ENCODE peak calls at places on chromosomes 5 and 9, in seven cellular contexts. N is thoracic aorta; P is IMR-90; S is ovary; A is OCI-LY7; D is stomach; C is CD4-positive, CD25-positive, alpha-beta regulatory T cell. Z is an unnamed sample.
A peak's percentile ranks its signal among the peaks of the same experiment; 100 is the strongest.

GRCh38 chr5:96584712-96585111 is 77.5 kb upstream of the CAST start:
- DNase-seq in N (no peak), P (no peak), S (no peak), A (peak; percentile 7), D (no peak), C (no peak), Z (peak; percentile 64)

GRCh38 chr5:133234911-133235310 is 183.1 kb downstream of the HSPA4 start:
- DNase-seq in N (no peak), P (no peak), S (no peak), A (no peak), D (no peak), C (no peak), Z (no peak)

GRCh38 chr5:175059687-175060194 is 335.4 kb downstream of the MSX2 start:
- DNase-seq in N (peak; percentile 8), P (peak; percentile 62), S (no peak), A (no peak), D (no peak), C (peak; percentile 1), Z (peak; percentile 73)

GRCh38 chr5:148352696-148353095 is 17.3 kb downstream of the SPINK9 start:
- DNase-seq in N (no peak), P (no peak), S (no peak), A (no peak), D (no peak), C (no peak), Z (no peak)

GRCh38 chr9:90659626-90660364 is 17.2 kb upstream of the DIRAS2 start:
- DNase-seq in N (no peak), P (peak; percentile 28), S (no peak), A (no peak), D (no peak), C (no peak), Z (no peak)

GRCh38 chr9:33263131-33263935 is 1.2 kb downstream of the BAG1 start:
- DNase-seq in N (no peak), P (no peak), S (peak; percentile 49), A (peak; percentile 43), D (no peak), C (no peak), Z (no peak)

GRCh38 chr9:20144255-20144654 is 355.4 kb upstream of the SLC24A2 start:
- DNase-seq in N (no peak), P (no peak), S (no peak), A (no peak), D (no peak), C (peak; percentile 41), Z (no peak)

GRCh38 chr5:72634444-72634843 is 127.2 kb upstream of the ZNF366 start:
- DNase-seq in N (no peak), P (peak; percentile 65), S (no peak), A (no peak), D (no peak), C (no peak), Z (no peak)

GRCh38 chr9:21656776-21657637 is 145.4 kb upstream of the MTAP start:
- DNase-seq in N (no peak), P (peak; percentile 87), S (no peak), A (no peak), D (no peak), C (no peak), Z (no peak)

GRCh38 chr5:10689391-10690081 is 71.5 kb downstream of the DAP start:
- DNase-seq in N (no peak), P (peak; percentile 46), S (no peak), A (peak; percentile 40), D (no peak), C (peak; percentile 46), Z (no peak)

GRCh38 chr5:111553889-111554288 is 41.6 kb upstream of the STARD4 start:
- DNase-seq in N (no peak), P (no peak), S (no peak), A (no peak), D (no peak), C (no peak), Z (no peak)
- H3K27ac ChIP-seq in N (no peak overlapping the region), P (no peak overlapping the region), S (no peak overlapping the region), A (no peak overlapping the region), D (no peak overlapping the region), C (no peak overlapping the region), Z (no peak overlapping the region)

GRCh38 chr9:127667127-127667844 is 39.5 kb upstream of the CFAP157 start:
- DNase-seq in N (no peak), P (peak; percentile 12), S (no peak), A (no peak), D (no peak), C (no peak), Z (no peak)

GRCh38 chr9:127664678-127665507 is 41.9 kb upstream of the CFAP157 start:
- DNase-seq in N (no peak), P (peak; percentile 13), S (no peak), A (no peak), D (no peak), C (no peak), Z (no peak)

GRCh38 chr9:127664324-127664677 is 42.5 kb upstream of the CFAP157 start:
- DNase-seq in N (no peak), P (no peak), S (no peak), A (no peak), D (no peak), C (no peak), Z (no peak)

GRCh38 chr9:127662617-127663016 is 44.2 kb upstream of the CFAP157 start:
- DNase-seq in N (no peak), P (no peak), S (no peak), A (no peak), D (no peak), C (no peak), Z (no peak)

GRCh38 chr9:127667906-127668305 is 38.9 kb upstream of the CFAP157 start:
- DNase-seq in N (no peak), P (no peak), S (no peak), A (no peak), D (no peak), C (no peak), Z (no peak)
- H3K27ac ChIP-seq in N (no peak overlapping the region), P (peak overlapping the region; percentile 24), S (no peak overlapping the region), A (no peak overlapping the region), D (no peak overlapping the region), C (no peak overlapping the region), Z (no peak overlapping the region)

GRCh38 chr9:112860466-112860865 is 30.2 kb downstream of the SLC46A2 start:
- DNase-seq in N (no peak), P (no peak), S (no peak), A (no peak), D (no peak), C (no peak), Z (peak; percentile 12)
- H3K27ac ChIP-seq in N (no peak overlapping the region), P (no peak overlapping the region), S (no peak overlapping the region), A (no peak overlapping the region), D (no peak overlapping the region), C (no peak overlapping the region), Z (no peak overlapping the region)

GRCh38 chr9:14993061-14993800 is 83.0 kb upstream of the FREM1 start:
- DNase-seq in N (peak; percentile 33), P (peak; percentile 54), S (peak; percentile 93), A (no peak), D (peak; percentile 65), C (peak; percentile 18), Z (peak; percentile 58)
- H3K27ac ChIP-seq in N (peak overlapping the region; percentile 12), P (peak overlapping the region; percentile 27), S (no peak overlapping the region), A (no peak overlapping the region), D (no peak overlapping the region), C (peak overlapping the region; percentile 51), Z (peak overlapping the region; percentile 40)

GRCh38 chr5:145777445-145778063 is 57.6 kb downstream of the PRELID2 start:
- DNase-seq in N (no peak), P (no peak), S (no peak), A (no peak), D (no peak), C (no peak), Z (no peak)

GRCh38 chr5:145775411-145775810 is 59.7 kb downstream of the PRELID2 start:
- DNase-seq in N (no peak), P (peak; percentile 8), S (no peak), A (no peak), D (no peak), C (no peak), Z (no peak)

GRCh38 chr5:145775893-145776444 is 59.2 kb downstream of the PRELID2 start:
- DNase-seq in N (no peak), P (peak; percentile 91), S (no peak), A (no peak), D (no peak), C (no peak), Z (peak; percentile 59)

GRCh38 chr5:145778144-145778900 is 56.8 kb downstream of the PRELID2 start:
- DNase-seq in N (no peak), P (no peak), S (no peak), A (no peak), D (no peak), C (no peak), Z (peak; percentile 19)

GRCh38 chr5:145776886-145777285 is 58.3 kb downstream of the PRELID2 start:
- DNase-seq in N (no peak), P (peak; percentile 62), S (no peak), A (no peak), D (no peak), C (no peak), Z (no peak)
- H3K27ac ChIP-seq in N (peak overlapping the region; percentile 67), P (no peak overlapping the region), S (no peak overlapping the region), A (no peak overlapping the region), D (no peak overlapping the region), C (no peak overlapping the region), Z (no peak overlapping the region)

DNA sequence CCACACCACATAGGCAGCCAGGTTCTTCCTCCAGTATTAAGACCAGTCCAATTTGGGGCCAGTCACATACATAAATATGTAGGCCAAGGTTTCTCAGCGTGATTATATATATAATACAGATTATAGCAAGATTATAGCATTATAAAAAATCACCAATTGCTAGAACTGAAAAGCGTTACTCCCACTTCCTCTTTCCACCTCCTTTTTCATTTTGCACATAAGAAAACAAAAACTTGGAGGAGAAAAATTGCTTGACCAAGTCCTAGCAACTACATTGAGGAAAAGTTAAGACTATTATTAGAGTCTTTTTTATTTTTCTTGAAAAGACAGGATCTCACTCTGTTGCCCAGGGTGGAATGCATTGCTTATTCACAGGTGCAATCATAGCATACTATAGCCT is 262.7 kb upstream of the KCNN2 start:
- DNase-seq in N (no peak), P (no peak), S (no peak), A (no peak), D (no peak), C (no peak), Z (no peak)
- H3K27ac ChIP-seq in N (no peak overlapping the region), P (no peak overlapping the region), S (no peak overlapping the region), A (no peak overlapping the region), D (no peak overlapping the region), C (no peak overlapping the region), Z (no peak overlapping the region)

DNA sequence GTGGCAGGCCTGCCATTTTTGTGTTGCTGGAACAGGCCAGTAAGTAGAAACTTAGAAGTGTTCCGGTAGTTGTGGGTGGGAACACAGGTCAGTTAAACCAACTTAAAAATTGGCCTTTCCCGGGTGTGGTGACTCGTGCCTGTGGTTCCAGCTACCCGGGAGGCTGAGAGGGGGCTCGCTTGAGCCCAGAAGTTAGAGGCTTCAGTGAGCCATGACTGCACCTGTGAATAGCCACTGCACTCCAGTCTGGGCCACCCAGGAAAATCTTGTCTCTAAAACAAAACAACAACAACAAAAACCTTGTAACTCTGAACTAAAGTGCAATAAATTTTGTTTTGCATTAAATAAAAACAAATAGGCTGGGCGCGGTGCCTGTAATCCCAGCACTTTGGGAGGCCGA is 1.4 kb upstream of the NHP2 start:
- DNase-seq in N (no peak), P (peak; percentile 16), S (no peak), A (peak; percentile 39), D (no peak), C (no peak), Z (no peak)
- H3K27ac ChIP-seq in N (no peak overlapping the region), P (no peak overlapping the region), S (no peak overlapping the region), A (peak overlapping the region; percentile 21), D (no peak overlapping the region), C (no peak overlapping the region), Z (no peak overlapping the region)

Z was measured in tibial artery.